ENCODE peak calls at places on chromosome 14, in eight cellular contexts. Y, L, E, P, K, C, T and O are unnamed samples.

GRCh38 chr14:100083706-100084105 is 18.5 kb downstream of the EVL start:
- DNase-seq in Y (no peak), L (peak; percentile 69), E (no peak), P (no peak), K (no peak), C (no peak), T (no peak), O (no peak)

GRCh38 chr14:104976198-104977007 is 1.8 kb downstream of the AHNAK2 start:
- DNase-seq in Y (peak; percentile 84), L (peak; percentile 66), E (peak; percentile 71), P (peak; percentile 97), K (no peak), C (no peak), T (peak; percentile 89), O (peak; percentile 63)

GRCh38 chr14:49621114-49621881 is 699 bp downstream of the MGAT2 start:
- DNase-seq in Y (peak; percentile 51), L (no peak), E (peak; percentile 67), P (peak; percentile 94), K (no peak), C (peak; percentile 39), T (no peak), O (peak; percentile 63)

GRCh38 chr14:88252536-88252935 is 70.5 kb downstream of the KCNK10 start:
- DNase-seq in Y (no peak), L (no peak), E (no peak), P (no peak), K (no peak), C (no peak), T (no peak), O (no peak)

GRCh38 chr14:23407516-23408306 is at the start of gene MYH6:
- DNase-seq in Y (no peak), L (no peak), E (no peak), P (no peak), K (no peak), C (no peak), T (no peak), O (no peak)

GRCh38 chr14:55500219-55500701 is 59.8 kb upstream of the TBPL2 start:
- DNase-seq in Y (no peak), L (no peak), E (no peak), P (no peak), K (no peak), C (no peak), T (no peak), O (no peak)

GRCh38 chr14:73789996-73790581 is 61.5 kb upstream of the PTGR2 start:
- DNase-seq in Y (no peak), L (peak; percentile 75), E (no peak), P (peak; percentile 92), K (no peak), C (no peak), T (no peak), O (no peak)

GRCh38 chr14:64501326-64502171 is 2.1 kb downstream of the ZBTB25 start:
- DNase-seq in Y (no peak), L (no peak), E (no peak), P (peak; percentile 91), K (peak; percentile 58), C (no peak), T (no peak), O (peak; percentile 16)

GRCh38 chr14:97634786-97635185 is 837.6 kb downstream of the VRK1 start:
- DNase-seq in Y (peak; percentile 33), L (no peak), E (no peak), P (no peak), K (no peak), C (no peak), T (no peak), O (peak; percentile 15)

GRCh38 chr14:53608369-53608768 is 348.3 kb downstream of the BMP4 start:
- DNase-seq in Y (no peak), L (peak; percentile 73), E (no peak), P (peak; percentile 81), K (no peak), C (no peak), T (no peak), O (no peak)

GRCh38 chr14:69662636-69663321 is 51.4 kb downstream of the SUSD6 start:
- DNase-seq in Y (no peak), L (no peak), E (no peak), P (no peak), K (no peak), C (no peak), T (no peak), O (no peak)

GRCh38 chr14:31194661-31195060 is 12.9 kb downstream of the HECTD1 start:
- DNase-seq in Y (no peak), L (no peak), E (no peak), P (no peak), K (no peak), C (no peak), T (no peak), O (no peak)

GRCh38 chr14:91364524-91365270 is 52.9 kb downstream of the CCDC88C start:
- DNase-seq in Y (no peak), L (no peak), E (no peak), P (no peak), K (no peak), C (no peak), T (no peak), O (peak; percentile 65)

GRCh38 chr14:24160499-24160849 is 591 bp upstream of the IRF9 start:
- DNase-seq in Y (no peak), L (no peak), E (no peak), P (no peak), K (no peak), C (no peak), T (no peak), O (no peak)

GRCh38 chr14:95299271-95299670 is 20.4 kb downstream of the CLMN start:
- DNase-seq in Y (no peak), L (no peak), E (no peak), P (no peak), K (no peak), C (no peak), T (no peak), O (peak; percentile 9)

GRCh38 chr14:94636744-94637412 is 24.7 kb downstream of the SERPINA3 start:
- DNase-seq in Y (no peak), L (no peak), E (no peak), P (peak; percentile 15), K (no peak), C (no peak), T (no peak), O (no peak)